ENCODE peak calls at places on chromosomes 6 and 20, in five cellular contexts. B is cardiac muscle cell; O is fibroblast of mammary gland; H is stimulated activated CD4-positive, alpha-beta T cell treated with anti-CD3 and anti-CD28 coated beads, Interleukin-1b, Interleukin-23, amount 100 ng/mL, for 24 hours; L is Calu3. N is an unnamed sample.

GRCh38 chr6:135383766-135384165 is 113.8 kb downstream of the AHI1 start:
- DNase-seq in B (no peak), L (no peak), O (no peak), H (no peak), N (no peak)

GRCh38 chr20:47489448-47489872 is 12.2 kb upstream of the NCOA3 start:
- DNase-seq in H (no peak), O (no peak), B (no peak), L (no peak), N (no peak)

GRCh38 chr20:60256811-60257210 is 298.6 kb downstream of the CDH26 start:
- DNase-seq in B (no peak), L (no peak), H (no peak), O (no peak), N (no peak)

GRCh38 chr6:35497571-35498406 is 910 bp upstream of the TEAD3 start:
- DNase-seq in H (no peak), L (peak; percentile 57), B (peak; percentile 91), O (peak; percentile 85), N (peak; percentile 80)

GRCh38 chr20:48574383-48574782 is 253.4 kb downstream of the PREX1 start:
- DNase-seq in O (peak; percentile 14), L (peak; percentile 20), H (no peak), B (peak; percentile 20), N (no peak)

GRCh38 chr6:153553627-153554026 is 422.5 kb upstream of the RGS17 start:
- DNase-seq in L (peak; percentile 1), O (peak; percentile 31), H (no peak), B (no peak), N (no peak)

GRCh38 chr6:170143401-170144150 is 147.3 kb downstream of the DLL1 start:
- DNase-seq in H (no peak), B (no peak), O (no peak), L (no peak), N (no peak)

GRCh38 chr6:49001856-49002255 is 461.2 kb downstream of the MMUT start:
- DNase-seq in H (no peak), O (peak; percentile 61), L (no peak), B (peak; percentile 40), N (no peak)

GRCh38 chr6:157527471-157527907 is 146.5 kb downstream of the ZDHHC14 start:
- DNase-seq in H (no peak), L (no peak), B (peak; percentile 87), O (peak; percentile 63), N (no peak)

GRCh38 chr20:64188682-64189529 is 24.7 kb downstream of the MYT1 start:
- DNase-seq in B (peak; percentile 89), H (no peak), L (peak; percentile 95), O (peak; percentile 15), N (no peak)

GRCh38 chr20:56433880-56434255 is 21.8 kb downstream of the CASS4 start:
- DNase-seq in B (peak; percentile 88), L (no peak), H (no peak), O (peak; percentile 79), N (peak; percentile 62)

N was measured in hepatic stellate cell.